ENCODE peak calls at places on chromosome 1, in four cellular contexts. E, V, A and X are unnamed samples.

GRCh38 chr1:110150330-110151174 is at the start of gene SLC6A17:
- DNase-seq in A (no peak), E (no peak), V (no peak), X (no peak)

GRCh38 chr1:234250747-234251146 is 122.5 kb upstream of the COA6 start:
- DNase-seq in V (no peak), A (no peak), E (no peak), X (no peak)

GRCh38 chr1:21911205-21912001 is 25.7 kb downstream of the HSPG2 start:
- DNase-seq in V (no peak), A (peak), E (peak), X (no peak)

GRCh38 chr1:78072216-78072615 is 26.4 kb downstream of the GIPC2 start:
- DNase-seq in V (no peak), E (no peak), A (no peak), X (no peak)

GRCh38 chr1:156642265-156643185 is 608 bp downstream of the BCAN start:
- DNase-seq in V (no peak), E (peak), A (no peak), X (no peak)

GRCh38 chr1:102897537-102897936 is 210.8 kb downstream of the COL11A1 start:
- DNase-seq in A (no peak), V (no peak), E (no peak), X (peak)

GRCh38 chr1:51968632-51969031 is 21.9 kb downstream of the RAB3B start:
- DNase-seq in E (no peak), A (no peak), V (no peak), X (no peak)

GRCh38 chr1:44094047-44094446 is 24.6 kb upstream of the KLF17 start:
- DNase-seq in V (no peak), E (no peak), A (no peak), X (no peak)

GRCh38 chr1:13794231-13795187 is 94.5 kb downstream of the PRDM2 start:
- DNase-seq in E (no peak), A (no peak), V (no peak), X (no peak)

GRCh38 chr1:184270556-184270955 is 116.3 kb upstream of the C1orf21 start:
- DNase-seq in A (no peak), V (no peak), E (no peak), X (no peak)

GRCh38 chr1:65418522-65419185 is 1.8 kb upstream of the LEPR start:
- DNase-seq in A (no peak), V (no peak), E (no peak), X (no peak)

GRCh38 chr1:59669752-59670312 is 144.9 kb upstream of the HOOK1 start:
- DNase-seq in V (no peak), E (peak), A (no peak), X (no peak)

GRCh38 chr1:230861970-230862595 is 6.2 kb downstream of the C1orf198 start:
- DNase-seq in V (no peak), E (peak), A (no peak), X (no peak)

GRCh38 chr1:230863449-230863848 is 4.9 kb downstream of the C1orf198 start:
- DNase-seq in A (peak), V (peak), E (peak), X (no peak)

GRCh38 chr1:230858918-230859819 is 9.2 kb downstream of the C1orf198 start:
- DNase-seq in E (no peak), V (no peak), A (no peak), X (no peak)

GRCh38 chr1:230860617-230861384 is 7.5 kb downstream of the C1orf198 start:
- DNase-seq in V (no peak), A (peak), E (no peak), X (no peak)

DNA sequence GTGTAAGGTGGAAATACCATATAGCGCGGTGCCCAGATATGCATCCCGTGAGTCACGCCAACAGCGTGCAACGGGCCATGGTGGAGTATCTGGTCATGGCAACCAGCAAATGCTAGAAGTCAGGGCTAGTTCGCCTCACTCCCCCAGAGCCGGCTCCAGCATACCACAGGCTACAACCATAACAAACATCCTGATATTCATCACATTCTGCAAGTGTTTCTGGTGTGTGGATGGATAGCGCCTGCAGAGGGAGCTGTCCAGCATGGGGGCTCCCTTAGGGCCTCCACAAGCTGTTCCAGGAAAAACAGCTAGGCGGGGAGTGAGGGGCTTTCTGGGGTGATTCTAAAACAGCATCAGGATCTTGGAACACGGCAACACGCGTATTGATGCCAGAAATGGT is 6.8 kb downstream of the C1orf198 start:
- DNase-seq in A (peak), V (no peak), E (no peak), X (no peak)
- TF ChIP-seq CTCF in A (peak), V (no peak), E (peak), X (peak)

GRCh38 chr1:3530086-3530930 is 75.8 kb downstream of the ARHGEF16 start:
- DNase-seq in V (peak), E (no peak), A (no peak), X (no peak)
- H3K4me3 ChIP-seq in V (no peak), E (peak), A (no peak), X (peak)

GRCh38 chr1:229254910-229255541 is 15.9 kb upstream of the RAB4A start:
- DNase-seq in A (no peak), V (no peak), E (no peak), X (no peak)
- TF ChIP-seq CTCF in A (no peak), V (no peak), E (peak), X (no peak)

GRCh38 chr1:147567594-147568381 is 26.5 kb downstream of the BCL9 start:
- DNase-seq in A (no peak), E (no peak), V (peak), X (no peak)
- H3K4me3 ChIP-seq in A (no peak), E (no peak), V (no peak), X (no peak)